ENCODE peak calls at places on chromosomes 4 and X, in eight cellular contexts. N, B, C, E, R, U, L and W are unnamed samples.

GRCh38 chrX:1528186-1528883 is 8.7 kb downstream of the P2RY8 start:
- DNase-seq in N (no peak), U (no peak), L (no peak), B (no peak), C (no peak), R (no peak), E (no peak), W (peak; percentile 17)

GRCh38 chr4:101187837-101188236 is 159.5 kb downstream of the PPP3CA start:
- DNase-seq in C (no peak), U (peak; percentile 43), B (no peak), N (peak; percentile 20), L (no peak), R (no peak), E (peak; percentile 71), W (no peak)

GRCh38 chr4:147831452-147832192 is 99.7 kb downstream of the ARHGAP10 start:
- DNase-seq in U (peak; percentile 82), R (peak; percentile 87), B (peak; percentile 87), E (peak; percentile 88), L (peak; percentile 76), N (peak; percentile 75), C (peak; percentile 57), W (no peak)

GRCh38 chrX:43087825-43088224 is 309.9 kb upstream of the PPP1R2C start:
- DNase-seq in R (no peak), E (no peak), U (no peak), C (no peak), L (no peak), N (no peak), B (no peak), W (no peak)

GRCh38 chrX:255923-256331 is 25.3 kb upstream of the PLCXD1 start:
- DNase-seq in E (no peak), B (no peak), N (peak; percentile 1), C (no peak), L (no peak), U (no peak), R (no peak), W (peak; percentile 38)

GRCh38 chr4:6316461-6317003 is 46.9 kb downstream of the WFS1 start:
- DNase-seq in U (no peak), E (peak; percentile 70), R (no peak), N (no peak), C (no peak), B (no peak), L (no peak), W (no peak)

GRCh38 chr4:181312066-181312465 is 931.1 kb upstream of the TENM3 start:
- DNase-seq in E (no peak), R (no peak), C (no peak), L (no peak), N (no peak), U (no peak), B (no peak), W (no peak)

GRCh38 chr4:84384801-84385582 is 114.1 kb downstream of the NKX6-1 start:
- DNase-seq in U (no peak), B (no peak), R (no peak), E (no peak), N (no peak), L (no peak), C (no peak), W (no peak)

GRCh38 chr4:18754180-18754579 is 732.6 kb upstream of the LCORL start:
- DNase-seq in U (no peak), L (no peak), N (no peak), R (no peak), E (no peak), B (no peak), C (no peak), W (no peak)

GRCh38 chr4:181264908-181265307 is 978.3 kb upstream of the TENM3 start:
- DNase-seq in U (no peak), L (no peak), E (no peak), C (no peak), N (no peak), B (no peak), R (no peak), W (no peak)

GRCh38 chr4:82479562-82479961 is 49.2 kb downstream of the ENOPH1 start:
- DNase-seq in L (no peak), B (no peak), N (no peak), C (no peak), R (no peak), U (no peak), E (no peak), W (no peak)

GRCh38 chrX:100720301-100720700 is 11.6 kb downstream of the SYTL4 start:
- DNase-seq in R (peak; percentile 20), L (peak; percentile 29), E (no peak), C (no peak), U (peak; percentile 2), B (no peak), N (no peak), W (no peak)

GRCh38 chrX:110015915-110016314 is 13.0 kb downstream of the TMEM164 start:
- DNase-seq in C (peak; percentile 42), E (no peak), R (no peak), B (no peak), N (no peak), U (no peak), L (no peak), W (no peak)

GRCh38 chr4:8547108-8547911 is 32.9 kb upstream of the GPR78 start:
- DNase-seq in L (peak; percentile 46), C (peak; percentile 20), B (peak; percentile 56), N (peak; percentile 35), U (peak; percentile 58), R (peak; percentile 71), E (no peak), W (peak; percentile 22)

GRCh38 chrX:154733072-154733425 is 17.8 kb downstream of the GAB3 start:
- DNase-seq in U (peak; percentile 40), N (peak; percentile 26), C (no peak), L (no peak), E (no peak), B (no peak), R (peak; percentile 52), W (no peak)

GRCh38 chrX:23901805-23902204 is 5.9 kb downstream of the APOO start:
- DNase-seq in R (peak; percentile 58), E (peak; percentile 81), U (peak; percentile 86), L (peak; percentile 88), C (peak; percentile 59), B (peak; percentile 67), N (peak; percentile 92), W (no peak)
- TF ChIP-seq CTCF in R (peak; percentile 69), E (peak; percentile 51), U (peak; percentile 60), L (peak; percentile 64), C (no peak), B (peak; percentile 48), N (peak; percentile 67), W (peak; percentile 47)

GRCh38 chr4:106522839-106523238 is 154.3 kb upstream of the GIMD1 start:
- DNase-seq in E (peak; percentile 13), C (no peak), R (peak; percentile 31), L (no peak), B (no peak), U (no peak), N (peak; percentile 12), W (no peak)
- TF ChIP-seq CTCF in E (peak; percentile 4), C (no peak), R (peak; percentile 52), L (no peak), B (peak; percentile 31), U (peak; percentile 2), N (peak; percentile 6), W (no peak)

GRCh38 chr4:118972167-118972566 is 83.5 kb downstream of the SYNPO2 start:
- DNase-seq in C (no peak), U (no peak), L (no peak), B (no peak), N (no peak), E (no peak), R (no peak), W (no peak)
- TF ChIP-seq CTCF in C (no peak), U (no peak), L (no peak), B (no peak), N (no peak), E (no peak), R (no peak), W (no peak)

DNA sequence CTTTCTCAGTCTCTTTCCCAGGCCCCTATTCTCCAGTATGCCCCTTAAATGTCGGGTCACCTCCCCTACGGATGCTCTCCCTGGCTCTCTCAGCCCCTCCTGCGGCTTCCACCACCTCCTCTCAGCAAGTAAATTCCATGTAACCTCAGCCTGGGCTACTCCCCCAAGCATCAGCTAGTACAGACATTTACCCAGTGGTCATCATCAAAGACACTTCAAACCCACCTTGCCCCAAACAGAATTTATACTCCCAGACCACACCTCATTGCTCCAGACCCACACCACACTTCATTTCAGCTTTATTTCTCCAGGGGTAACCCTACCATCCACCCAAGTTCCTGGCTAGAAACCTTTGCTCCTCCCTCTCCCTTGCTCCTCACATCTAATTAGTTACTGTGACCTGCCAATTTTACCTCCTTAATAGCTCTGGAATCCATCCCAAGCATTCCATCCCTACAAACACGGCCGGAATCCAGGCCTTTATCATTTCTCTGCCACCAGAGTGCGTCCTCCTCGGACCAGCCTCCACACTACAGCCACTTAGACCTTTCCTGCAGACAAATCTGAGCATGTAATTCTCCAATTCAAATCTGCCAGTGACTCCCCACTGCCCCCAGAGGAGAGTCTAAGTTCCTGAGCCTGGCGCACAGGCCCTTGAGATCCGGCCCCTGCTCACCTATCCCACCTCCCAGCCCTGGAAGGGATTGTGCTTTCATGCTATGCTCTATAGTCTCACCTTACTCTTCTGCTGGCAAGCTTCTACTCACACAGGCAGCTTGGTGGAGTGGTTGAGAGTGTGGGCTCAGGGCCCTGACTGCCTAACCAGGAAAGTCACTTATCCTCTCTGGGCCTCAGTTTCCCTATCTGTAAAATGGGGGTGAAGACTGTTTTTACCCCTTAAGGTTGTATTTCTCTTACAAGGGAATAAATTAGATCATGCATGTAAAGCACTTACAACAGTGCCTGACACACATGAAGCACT is 31.4 kb downstream of the PJA1 start:
- DNase-seq in N (peak; percentile 78), C (peak; percentile 37), L (peak; percentile 84), B (peak; percentile 72), E (peak; percentile 30), U (peak; percentile 67), R (peak; percentile 55), W (no peak)
- TF ChIP-seq CTCF in N (peak; percentile 51), C (peak; percentile 39), L (peak; percentile 74), B (peak; percentile 67), E (peak; percentile 49), U (peak; percentile 58), R (peak; percentile 77), W (peak; percentile 38)

GRCh38 chrX:143664302-143664701 is 28.4 kb upstream of the SLITRK4 start:
- DNase-seq in C (no peak), B (no peak), N (peak; percentile 7), L (peak; percentile 23), R (peak; percentile 1), U (peak; percentile 23), E (no peak), W (no peak)
- TF ChIP-seq CTCF in C (no peak), B (peak; percentile 42), N (peak; percentile 34), L (peak; percentile 55), R (peak; percentile 49), U (peak; percentile 59), E (no peak), W (peak; percentile 46)

GRCh38 chrX:134603806-134604700 is 54.2 kb downstream of the PLAC1 start:
- DNase-seq in E (peak; percentile 12), R (peak; percentile 75), B (peak; percentile 71), L (peak; percentile 92), C (peak; percentile 41), N (peak; percentile 79), U (peak; percentile 95), W (no peak)
- TF ChIP-seq CTCF in E (no peak), R (peak; percentile 41), B (no peak), L (peak; percentile 34), C (no peak), N (no peak), U (peak; percentile 57), W (no peak)

GRCh38 chr4:142530724-142531123 is 315.4 kb downstream of the INPP4B start:
- DNase-seq in N (no peak), U (no peak), C (no peak), E (no peak), R (no peak), L (no peak), B (no peak), W (no peak)
- TF ChIP-seq CTCF in N (no peak), U (no peak), C (no peak), E (no peak), R (no peak), L (no peak), B (no peak), W (no peak)